ENCODE peak calls at places on chromosome 7, in eight cellular contexts. J is Kasumi-1, T is progenitor cell of endocrine pancreas, K is non-pigmented ciliary epithelial cell, H is posterior cingulate gyrus, U is HuH-7, O is HEK293T, M is RWPE1. X is an unnamed sample.

GRCh38 chr7:81507231-81507630 is 262.6 kb downstream of the HGF start:
- DNase-seq in J (no peak), T (no peak), K (no peak), H (no peak), U (no peak), O (no peak), M (no peak), X (no peak)

GRCh38 chr7:73341877-73342276 is 13.9 kb downstream of the FKBP6 start:
- DNase-seq in J (no peak), T (no peak), K (peak), H (peak), U (no peak), O (peak), M (peak), X (no peak)

GRCh38 chr7:27220440-27220955 is 20.6 kb upstream of the HOXA13 start:
- DNase-seq in J (no peak), T (no peak), K (no peak), H (no peak), U (no peak), O (no peak), M (no peak), X (no peak)

GRCh38 chr7:29866490-29866930 is 60.2 kb downstream of the WIPF3 start:
- DNase-seq in J (peak), T (no peak), K (peak), H (no peak), U (no peak), O (no peak), M (no peak), X (peak)

GRCh38 chr7:32762321-32762669 is 129.3 kb downstream of the KBTBD2 start:
- DNase-seq in J (peak), T (no peak), K (no peak), H (no peak), U (no peak), O (no peak), M (no peak), X (no peak)

GRCh38 chr7:45700556-45700955 is 126.4 kb downstream of the ADCY1 start:
- DNase-seq in J (no peak), T (no peak), K (no peak), H (no peak), U (no peak), O (no peak), M (no peak), X (no peak)

GRCh38 chr7:127066974-127067373 is 185.8 kb downstream of the GRM8 start:
- DNase-seq in J (peak), T (no peak), K (no peak), H (no peak), U (peak), O (no peak), M (no peak), X (no peak)

GRCh38 chr7:42014625-42015412 is 222.2 kb downstream of the GLI3 start:
- DNase-seq in J (peak), T (peak), K (no peak), H (no peak), U (peak), O (peak), M (peak), X (peak)

GRCh38 chr7:104156842-104157277 is 51.0 kb downstream of the ORC5 start:
- DNase-seq in J (peak), T (no peak), K (no peak), H (no peak), U (peak), O (no peak), M (no peak), X (no peak)

GRCh38 chr7:96187735-96188622 is 133.9 kb downstream of the SLC25A13 start:
- DNase-seq in J (peak), T (no peak), K (no peak), H (no peak), U (no peak), O (no peak), M (no peak), X (no peak)

GRCh38 chr7:2904202-2904601 is 60.1 kb upstream of the GNA12 start:
- DNase-seq in J (no peak), T (no peak), K (no peak), H (no peak), U (no peak), O (no peak), M (no peak), X (no peak)

GRCh38 chr7:68107968-68108367 is 1111.3 kb downstream of the TYW1 start:
- DNase-seq in J (no peak), T (no peak), K (no peak), H (no peak), U (no peak), O (no peak), M (no peak), X (no peak)

GRCh38 chr7:65251851-65252620 is 121.6 kb upstream of the ZNF92 start:
- DNase-seq in J (peak), T (peak), K (no peak), H (peak), U (peak), O (peak), M (peak), X (peak)

GRCh38 chr7:158085741-158086695 is 501.6 kb downstream of the PTPRN2 start:
- DNase-seq in J (no peak), T (no peak), K (no peak), H (no peak), U (no peak), O (no peak), M (no peak), X (no peak)

GRCh38 chr7:138750473-138750872 is 47.3 kb upstream of the TMEM213 start:
- DNase-seq in J (no peak), T (no peak), K (no peak), H (no peak), U (no peak), O (no peak), M (no peak), X (no peak)

GRCh38 chr7:132406039-132406438 is 170.2 kb downstream of the PLXNA4 start:
- DNase-seq in J (no peak), T (no peak), K (no peak), H (no peak), U (no peak), O (no peak), M (no peak), X (no peak)

GRCh38 chr7:154832557-154833138 is 170.3 kb downstream of the PAXIP1 start:
- DNase-seq in J (peak), T (no peak), K (no peak), H (no peak), U (peak), O (peak), M (no peak), X (peak)

GRCh38 chr7:106329971-106330733 is 45.4 kb upstream of the NAMPT start:
- DNase-seq in J (no peak), T (no peak), K (no peak), H (no peak), U (no peak), O (no peak), M (no peak), X (no peak)

GRCh38 chr7:130071701-130072622 is 1.6 kb downstream of the KLHDC10 start:
- DNase-seq in J (peak), T (peak), K (peak), H (no peak), U (peak), O (peak), M (peak), X (peak)

GRCh38 chr7:157276731-157277562 is 59.9 kb upstream of the DNAJB6 start:
- DNase-seq in J (peak), T (no peak), K (no peak), H (peak), U (peak), O (peak), M (no peak), X (no peak)

GRCh38 chr7:155299539-155300202 is 2.0 kb downstream of the INSIG1 start:
- DNase-seq in J (peak), T (no peak), K (no peak), H (no peak), U (no peak), O (no peak), M (no peak), X (no peak)

GRCh38 chr7:36264123-36264916 is 111.3 kb downstream of the EEPD1 start:
- DNase-seq in J (peak), T (no peak), K (no peak), H (no peak), U (no peak), O (no peak), M (no peak), X (no peak)

GRCh38 chr7:43303740-43304241 is 191.3 kb downstream of the HECW1 start:
- DNase-seq in J (no peak), T (no peak), K (no peak), H (peak), U (no peak), O (no peak), M (no peak), X (peak)

GRCh38 chr7:34341331-34341730 is 316.7 kb upstream of the NPSR1 start:
- DNase-seq in J (no peak), T (no peak), K (no peak), H (no peak), U (no peak), O (no peak), M (peak), X (no peak)

GRCh38 chr7:40489844-40490602 is 355.2 kb downstream of the SUGCT start:
- DNase-seq in J (peak), T (no peak), K (no peak), H (no peak), U (no peak), O (no peak), M (no peak), X (no peak)

GRCh38 chr7:100693312-100694195 is 496 bp downstream of the GIGYF1 start:
- DNase-seq in J (no peak), T (no peak), K (no peak), H (no peak), U (no peak), O (peak), M (no peak), X (no peak)

GRCh38 chr7:116554911-116555310 is 30.1 kb downstream of the CAV1 start:
- DNase-seq in J (peak), T (no peak), K (no peak), H (no peak), U (no peak), O (no peak), M (no peak), X (no peak)

GRCh38 chr7:27210441-27211083 is 10.7 kb upstream of the HOXA13 start:
- DNase-seq in J (peak), T (no peak), K (no peak), H (peak), U (peak), O (peak), M (no peak), X (peak)

GRCh38 chr7:98807306-98807880 is 62.4 kb downstream of the TMEM130 start:
- DNase-seq in J (no peak), T (no peak), K (no peak), H (peak), U (no peak), O (no peak), M (no peak), X (no peak)

GRCh38 chr7:24764972-24765744 is 7.9 kb upstream of the GSDME start:
- DNase-seq in J (no peak), T (no peak), K (no peak), H (no peak), U (no peak), O (no peak), M (no peak), X (no peak)

GRCh38 chr7:127967276-127967675 is 64.0 kb downstream of the LRRC4 start:
- DNase-seq in J (no peak), T (no peak), K (no peak), H (no peak), U (no peak), O (no peak), M (no peak), X (no peak)

GRCh38 chr7:101581891-101582290 is 47.2 kb downstream of the MYL10 start:
- DNase-seq in J (no peak), T (no peak), K (no peak), H (no peak), U (no peak), O (no peak), M (no peak), X (no peak)

GRCh38 chr7:83921798-83922607 is 272.6 kb downstream of the SEMA3A start:
- DNase-seq in J (no peak), T (no peak), K (peak), H (no peak), U (no peak), O (no peak), M (no peak), X (peak)

GRCh38 chr7:158698657-158699195 is 5.9 kb downstream of the NCAPG2 start:
- DNase-seq in J (no peak), T (no peak), K (no peak), H (no peak), U (no peak), O (no peak), M (no peak), X (no peak)

GRCh38 chr7:157493017-157493416 is 156.2 kb downstream of the DNAJB6 start:
- DNase-seq in J (no peak), T (no peak), K (no peak), H (no peak), U (no peak), O (no peak), M (no peak), X (no peak)

GRCh38 chr7:81937091-81937490 is 167.2 kb upstream of the HGF start:
- DNase-seq in J (no peak), T (no peak), K (no peak), H (no peak), U (no peak), O (no peak), M (no peak), X (no peak)

GRCh38 chr7:4020086-4020485 is 662.0 kb upstream of the FOXK1 start:
- DNase-seq in J (no peak), T (no peak), K (no peak), H (no peak), U (no peak), O (no peak), M (no peak), X (no peak)

GRCh38 chr7:8185907-8186306 is 76.1 kb downstream of the ICA1 start:
- DNase-seq in J (peak), T (no peak), K (no peak), H (no peak), U (no peak), O (no peak), M (no peak), X (no peak)

GRCh38 chr7:136874393-136875032 is 6.1 kb downstream of the CHRM2 start:
- DNase-seq in J (peak), T (no peak), K (no peak), H (no peak), U (peak), O (peak), M (no peak), X (no peak)

X was measured in MG63.